ENCODE peak calls at places on chromosomes 2 and 18, in four cellular contexts. Z is transverse colon, E is choroid plexus epithelial cell, Q is psoas muscle. L is an unnamed sample.
A peak's percentile ranks its signal among the peaks of the same experiment; 100 is the strongest.

GRCh38 chr2:128755693-128756371 is 437.2 kb upstream of the HS6ST1 start:
- DNase-seq in Z (no peak), E (no peak), Q (no peak), L (no peak)

GRCh38 chr18:765764-766549 is 46.1 kb downstream of the YES1 start:
- DNase-seq in Z (no peak), E (no peak), Q (no peak), L (no peak)

GRCh38 chr2:153477641-153478288 is 797 bp downstream of the RPRM start:
- DNase-seq in Z (no peak), E (no peak), Q (no peak), L (no peak)

GRCh38 chr2:225009768-225010167 is 32.5 kb downstream of the DOCK10 start:
- DNase-seq in Z (no peak), E (no peak), Q (no peak), L (no peak)

GRCh38 chr2:138428710-138429440 is 72.7 kb upstream of the SPOPL start:
- DNase-seq in Z (no peak), E (no peak), Q (no peak), L (no peak)

GRCh38 chr2:98065804-98066203 is 21.2 kb upstream of the VWA3B start:
- DNase-seq in Z (no peak), E (no peak), Q (no peak), L (no peak)

GRCh38 chr2:58521803-58522602 is 280.9 kb upstream of the FANCL start:
- DNase-seq in Z (no peak), E (no peak), Q (no peak), L (no peak)

GRCh38 chr2:107362973-107363372 is 463.7 kb upstream of the RGPD4 start:
- DNase-seq in Z (no peak), E (no peak), Q (no peak), L (peak; percentile 9)

GRCh38 chr2:76713312-76713711 is 808.9 kb downstream of the LRRTM4 start:
- DNase-seq in Z (no peak), E (no peak), Q (no peak), L (no peak)

GRCh38 chr2:102141915-102142828 is at the start of gene IL1R1:
- DNase-seq in Z (peak; percentile 81), E (peak; percentile 89), Q (peak; percentile 91), L (peak; percentile 70)

GRCh38 chr18:74899554-74899953 is 301.9 kb downstream of the ZNF407 start:
- DNase-seq in Z (no peak), E (peak; percentile 76), Q (peak; percentile 69), L (peak; percentile 17)

GRCh38 chr2:42568431-42569115 is at the start of gene MTA3:
- DNase-seq in Z (peak; percentile 71), E (peak; percentile 26), Q (peak; percentile 79), L (peak; percentile 22)

GRCh38 chr2:85119900-85120299 is 13.3 kb upstream of the TCF7L1 start:
- DNase-seq in Z (no peak), E (no peak), Q (no peak), L (no peak)

GRCh38 chr18:58213931-58214431 is 170.0 kb downstream of the NEDD4L start:
- DNase-seq in Z (no peak), E (peak; percentile 61), Q (no peak), L (peak; percentile 48)

GRCh38 chr2:39723497-39723896 is 55.6 kb downstream of the THUMPD2 start:
- DNase-seq in Z (no peak), E (no peak), Q (no peak), L (no peak)
- H3K4me3 ChIP-seq in Z (no peak overlapping the region), E (no peak overlapping the region), Q (no peak overlapping the region), L (no peak overlapping the region)

DNA sequence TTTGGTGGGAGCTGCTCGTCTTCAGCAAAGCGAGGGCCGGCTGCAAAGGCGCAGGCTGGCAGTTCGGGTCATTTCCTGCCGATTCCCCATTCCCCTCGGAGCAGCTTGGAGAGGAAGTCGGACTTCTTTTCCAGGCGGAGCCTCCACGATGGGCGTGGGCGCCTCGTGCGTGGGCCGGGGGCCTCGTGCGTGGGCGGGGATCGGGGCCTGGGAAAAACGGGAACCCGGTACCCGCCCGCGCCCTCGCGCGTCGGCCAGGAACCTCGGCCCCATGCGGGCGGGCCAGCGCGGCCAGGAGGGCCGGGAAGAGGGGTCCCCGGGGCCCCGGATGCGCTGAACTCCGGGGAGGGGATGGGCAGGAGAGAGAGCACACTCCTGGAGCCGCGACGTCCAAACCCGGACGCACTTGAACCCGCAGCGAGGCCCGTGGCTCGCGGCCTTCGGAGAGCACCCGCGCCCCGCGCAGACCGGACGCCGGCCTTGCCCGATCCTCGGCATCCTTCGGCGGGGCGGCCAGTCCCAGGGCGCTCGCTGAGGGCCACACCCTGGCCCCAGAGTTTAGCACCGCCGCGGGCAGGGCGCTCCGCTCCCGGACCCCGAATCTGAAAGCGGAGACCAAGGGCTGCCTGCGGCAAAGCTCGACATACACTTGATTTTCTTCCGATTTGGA is 368.4 kb downstream of the MTX2 start:
- DNase-seq in Z (peak; percentile 34), E (peak; percentile 11), Q (peak; percentile 80), L (peak; percentile 25)
- H3K4me3 ChIP-seq in Z (peak overlapping the region; percentile 78), E (peak overlapping the region; percentile 64), Q (peak overlapping the region; percentile 87), L (peak overlapping the region; percentile 65)

DNA sequence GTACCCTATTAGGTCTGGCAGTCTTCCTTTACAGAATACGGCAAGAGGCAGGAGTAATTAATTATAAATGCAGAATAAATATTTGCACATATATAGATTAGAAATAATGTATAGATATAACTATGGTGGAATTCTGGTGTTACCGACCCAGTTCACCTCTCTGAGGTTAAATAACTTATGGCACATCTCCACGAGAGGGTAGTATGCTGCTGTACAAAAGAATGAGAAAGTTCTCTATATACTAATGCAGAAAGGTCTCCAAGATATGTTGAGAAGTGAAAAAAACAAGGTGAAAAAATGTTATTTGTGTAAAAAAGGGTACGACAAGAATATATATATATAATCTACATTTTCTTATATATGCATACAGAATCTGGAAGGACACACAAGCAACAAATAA is 40.8 kb downstream of the MC2R start:
- DNase-seq in Z (no peak), E (no peak), Q (no peak), L (no peak)
- H3K4me3 ChIP-seq in Z (no peak overlapping the region), E (no peak overlapping the region), Q (no peak overlapping the region), L (no peak overlapping the region)

DNA sequence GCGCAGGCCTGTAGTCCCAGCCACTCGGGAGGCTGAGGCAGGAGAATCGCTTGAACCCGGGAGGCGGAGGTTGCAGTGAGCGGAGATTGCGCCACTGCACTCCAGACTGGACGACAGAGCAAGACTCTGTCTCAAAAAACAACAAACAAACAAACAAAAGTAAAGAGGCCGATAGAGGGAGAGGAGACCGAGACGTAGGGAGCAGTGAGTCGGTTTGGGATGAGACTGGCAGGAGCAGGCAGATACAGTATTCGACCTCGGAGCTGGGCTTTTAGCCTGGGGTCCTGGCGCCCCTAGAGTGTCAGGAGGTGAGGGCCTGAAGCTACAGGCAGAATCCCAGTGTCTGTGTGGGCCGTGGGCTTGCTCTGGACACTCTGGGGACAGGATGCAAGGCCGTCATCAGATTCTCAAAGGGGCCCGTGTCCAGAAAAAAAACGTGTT is 51.2 kb downstream of the SLC4A1AP start:
- DNase-seq in Z (no peak), E (no peak), Q (no peak), L (no peak)
- H3K4me3 ChIP-seq in Z (peak overlapping the region; percentile 45), E (peak overlapping the region; percentile 50), Q (peak overlapping the region; percentile 67), L (peak overlapping the region; percentile 29)